ENCODE peak calls at places on chromosomes 2 and 18, in four cellular contexts. X is thyroid gland, H is astrocyte of the spinal cord, V is progenitor cell of endocrine pancreas. Y is an unnamed sample.

GRCh38 chr2:150085478-150085877 is 402.0 kb downstream of the RND3 start:
- DNase-seq in X (no peak), H (no peak), V (no peak), Y (no peak)

GRCh38 chr2:136247204-136247990 is 129.4 kb upstream of the CXCR4 start:
- DNase-seq in X (no peak), H (peak; percentile 19), V (no peak), Y (no peak)

GRCh38 chr18:12491611-12492435 is 84.1 kb downstream of the PRELID3A start:
- DNase-seq in X (no peak), H (no peak), V (no peak), Y (no peak)

GRCh38 chr2:231554748-231555545 is 24.7 kb upstream of the NMUR1 start:
- DNase-seq in X (no peak), H (peak; percentile 78), V (no peak), Y (peak; percentile 39)

GRCh38 chr2:219298759-219299371 is 10.3 kb downstream of the PTPRN start:
- DNase-seq in X (peak; percentile 88), H (peak; percentile 67), V (peak; percentile 85), Y (peak; percentile 89)

GRCh38 chr18:22170421-22171262 is 1.3 kb downstream of the GATA6 start:
- DNase-seq in X (peak; percentile 60), H (peak; percentile 77), V (no peak), Y (no peak)

GRCh38 chr18:13998571-13998970 is 83.2 kb upstream of the MC2R start:
- DNase-seq in X (no peak), H (no peak), V (no peak), Y (no peak)

GRCh38 chr2:174495365-174496012 is 8.7 kb upstream of the GPR155 start:
- DNase-seq in X (no peak), H (no peak), V (no peak), Y (no peak)

GRCh38 chr2:217856159-217856558 is 146.6 kb downstream of the TNS1 start:
- DNase-seq in X (no peak), H (no peak), V (no peak), Y (no peak)

GRCh38 chr2:197946562-197946961 is 142.2 kb downstream of the PLCL1 start:
- DNase-seq in X (no peak), H (peak; percentile 27), V (no peak), Y (no peak)

GRCh38 chr2:48250943-48251342 is 279.0 kb upstream of the STON1 start:
- DNase-seq in X (no peak), H (no peak), V (no peak), Y (no peak)

GRCh38 chr18:4271952-4272351 is 183.2 kb downstream of the DLGAP1 start:
- DNase-seq in X (no peak), H (no peak), V (no peak), Y (no peak)

DNA sequence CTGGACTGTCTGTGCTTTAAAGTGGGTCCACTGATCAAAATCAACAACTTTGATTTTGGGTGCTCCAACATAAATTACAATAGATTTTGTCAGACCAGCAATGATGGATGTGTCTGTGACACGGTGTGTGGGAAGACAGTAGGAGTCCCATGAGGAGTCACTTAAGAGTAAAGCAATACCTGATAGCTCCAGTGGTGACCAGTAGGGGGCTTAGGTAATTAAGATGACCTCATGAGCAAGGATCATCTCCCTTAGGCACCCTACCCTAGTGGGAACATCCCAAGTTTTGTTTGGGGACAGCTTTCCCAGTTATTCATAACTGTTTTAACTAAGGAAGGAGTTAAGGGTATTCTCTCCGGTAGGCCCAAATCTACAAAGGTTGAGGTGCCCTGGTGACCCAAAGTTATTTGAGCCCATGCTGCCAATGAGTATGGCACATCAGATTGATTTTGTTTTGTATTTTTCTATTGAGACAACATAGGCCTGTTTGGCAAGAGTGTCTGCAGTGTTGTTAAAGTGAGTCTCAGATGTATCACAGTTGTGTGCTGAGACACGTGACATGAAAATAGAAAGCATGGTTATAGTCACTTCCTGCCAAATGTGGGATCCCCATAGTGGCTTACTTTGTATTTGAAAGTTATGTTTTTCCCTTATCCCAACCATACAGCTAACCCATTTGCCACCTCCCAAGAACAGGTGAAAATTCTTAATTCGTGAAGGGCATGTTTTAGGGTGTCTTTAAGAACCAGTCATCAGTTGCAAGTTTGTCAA is 1337.6 kb upstream of the SLC39A10 start:
- DNase-seq in X (no peak), H (no peak), V (no peak), Y (no peak)
- TF ChIP-seq CTCF in X (no peak), H (peak; percentile 6), V (peak; percentile 22), Y (no peak)

GRCh38 chr2:120279708-120280107 is 27.1 kb downstream of the RALB start:
- DNase-seq in X (no peak), H (no peak), V (no peak), Y (no peak)
- TF ChIP-seq CTCF in X (no peak), H (no peak), V (no peak), Y (no peak)

DNA sequence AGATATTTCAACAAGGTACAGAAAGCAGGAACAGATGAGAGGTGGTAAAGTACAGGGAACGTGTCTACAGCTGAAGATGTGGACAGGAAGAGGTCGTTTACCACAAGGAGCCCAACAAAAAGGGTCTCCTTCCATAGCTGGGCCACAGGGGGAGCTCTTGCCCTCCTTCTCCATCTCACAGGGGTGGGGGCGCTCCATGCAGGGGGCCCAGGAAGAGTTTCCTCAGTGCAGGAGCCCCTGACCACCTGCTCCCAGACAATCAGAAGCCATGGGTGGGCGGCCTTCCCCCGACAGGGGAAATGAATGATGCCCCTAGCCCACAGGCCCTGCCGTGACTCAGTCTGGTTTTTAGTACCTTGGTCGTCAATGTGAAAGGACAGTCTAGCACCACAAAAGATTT is 163.6 kb upstream of the ZNF516 start:
- DNase-seq in X (no peak), H (no peak), V (no peak), Y (no peak)
- TF ChIP-seq CTCF in X (no peak), H (peak; percentile 51), V (peak; percentile 63), Y (peak; percentile 37)

DNA sequence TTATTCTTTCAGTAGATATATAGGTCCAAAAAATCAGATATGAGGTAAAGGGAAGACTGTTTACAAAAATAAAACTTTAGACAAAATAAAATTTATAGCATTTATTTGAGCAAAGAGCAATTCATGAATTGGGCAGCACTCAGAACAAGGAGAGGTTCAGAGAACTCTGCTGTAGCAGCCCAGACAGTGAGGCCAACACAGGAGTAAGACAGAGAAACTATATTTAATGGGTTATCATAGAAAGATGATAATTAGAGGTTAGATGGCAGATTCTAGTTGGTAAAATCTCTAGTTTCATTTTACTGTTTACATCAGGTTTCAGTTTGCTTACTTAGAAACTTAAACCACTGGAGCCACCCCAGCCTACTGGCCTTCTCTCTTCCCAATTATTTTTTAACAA is 30.1 kb upstream of the SP140L start:
- DNase-seq in X (no peak), H (no peak), V (no peak), Y (no peak)
- TF ChIP-seq CTCF in X (no peak), H (no peak), V (no peak), Y (no peak)

GRCh38 chr2:20916604-20917286 is 93.8 kb upstream of the LDAH start:
- DNase-seq in X (no peak), H (no peak), V (no peak), Y (no peak)
- TF ChIP-seq CTCF in X (no peak), H (peak; percentile 19), V (peak; percentile 47), Y (no peak)

GRCh38 chr2:3741867-3742602 is 38.7 kb downstream of the DCDC2C start:
- DNase-seq in X (no peak), H (no peak), V (no peak), Y (no peak)
- TF ChIP-seq CTCF in X (no peak), H (no peak), V (no peak), Y (no peak)

Y was measured in natural killer cell.